ENCODE peak calls at places on chromosomes 4 and X, in five cellular contexts. H is cardiac muscle cell, M is mesendoderm, B is right cardiac atrium, L is Peyer's patch. P is an unnamed sample. For H3K27me3 and H3K4me1, the result is how much of the 10 kb centered on the place peaks cover.

GRCh38 chr4:112145326-112145819 is at the start of gene FAM241A:
- DNase-seq in H (peak), M (peak), B (peak), L (peak), P (peak)

GRCh38 chr4:142940614-142941013 is 94.5 kb upstream of the INPP4B start:
- DNase-seq in H (no peak), M (no peak), B (peak), L (no peak), P (peak)

GRCh38 chrX:110125435-110125834 is 122.5 kb downstream of the TMEM164 start:
- DNase-seq in H (no peak), M (peak), B (no peak), L (no peak), P (no peak)

GRCh38 chr4:40608628-40609027 is 21.0 kb downstream of the RBM47 start:
- DNase-seq in H (peak), M (no peak), B (no peak), L (no peak), P (no peak)

GRCh38 chr4:87005690-87006461 is 71.1 kb downstream of the AFF1 start:
- DNase-seq in H (no peak), M (peak), B (no peak), L (peak), P (peak)

GRCh38 chr4:157220026-157220881 is at the start of gene GRIA2:
- DNase-seq in H (peak), M (peak), B (peak), L (no peak), P (peak)

GRCh38 chr4:64465263-64465662 is 56.0 kb upstream of the TECRL start:
- DNase-seq in H (peak), M (no peak), B (peak), L (no peak), P (no peak)

GRCh38 chr4:38013461-38014366 is 53.5 kb downstream of the PTTG2 start:
- DNase-seq in H (peak), M (no peak), B (peak), L (no peak), P (peak)

GRCh38 chr4:4914059-4914820 is 54.8 kb downstream of the MSX1 start:
- DNase-seq in H (peak), M (no peak), B (no peak), L (no peak), P (no peak)

GRCh38 chrX:138982350-138982749 is 270.8 kb upstream of the FGF13 start:
- DNase-seq in H (no peak), M (no peak), B (no peak), L (no peak), P (no peak)

GRCh38 chr4:107997001-107997788 is 7.5 kb downstream of the HADH start:
- DNase-seq in H (no peak), M (no peak), B (no peak), L (no peak), P (peak)

GRCh38 chrX:53357799-53358530 is 64.5 kb downstream of the SMC1A start:
- DNase-seq in H (peak), M (peak), B (no peak), L (no peak), P (no peak)

GRCh38 chr4:13626492-13627184 is 887 bp downstream of the BOD1L1 start:
- DNase-seq in H (no peak), M (no peak), B (no peak), L (no peak), P (no peak)

GRCh38 chrX:97200454-97200853 is 316.7 kb downstream of the RPA4 start:
- DNase-seq in H (no peak), M (peak), B (no peak), L (no peak), P (no peak)

GRCh38 chr4:138199568-138200235 is 42.4 kb downstream of the SLC7A11 start:
- DNase-seq in H (peak), M (peak), B (no peak), L (no peak), P (no peak)

GRCh38 chrX:97858592-97858991 is 974.9 kb downstream of the RPA4 start:
- DNase-seq in H (no peak), M (no peak), B (no peak), L (no peak), P (no peak)

GRCh38 chr4:100022792-100023222 is 72.7 kb upstream of the H2AZ1 start:
- DNase-seq in H (peak), M (peak), B (no peak), L (no peak), P (no peak)

GRCh38 chr4:40055379-40055872 is 1.2 kb upstream of the N4BP2 start:
- DNase-seq in H (no peak), M (no peak), B (no peak), L (no peak), P (no peak)

GRCh38 chr4:99405433-99406115 is 29.6 kb downstream of the ADH7 start:
- DNase-seq in H (peak), M (peak), B (peak), L (peak), P (peak)

GRCh38 chrX:118974908-118975671 is 672 bp downstream of the LONRF3 start:
- DNase-seq in H (peak), M (peak), B (peak), L (peak), P (peak)

GRCh38 chr4:46945062-46945461 is 36.0 kb upstream of the COX7B2 start:
- DNase-seq in H (no peak), M (no peak), B (no peak), L (no peak), P (no peak)

DNA sequence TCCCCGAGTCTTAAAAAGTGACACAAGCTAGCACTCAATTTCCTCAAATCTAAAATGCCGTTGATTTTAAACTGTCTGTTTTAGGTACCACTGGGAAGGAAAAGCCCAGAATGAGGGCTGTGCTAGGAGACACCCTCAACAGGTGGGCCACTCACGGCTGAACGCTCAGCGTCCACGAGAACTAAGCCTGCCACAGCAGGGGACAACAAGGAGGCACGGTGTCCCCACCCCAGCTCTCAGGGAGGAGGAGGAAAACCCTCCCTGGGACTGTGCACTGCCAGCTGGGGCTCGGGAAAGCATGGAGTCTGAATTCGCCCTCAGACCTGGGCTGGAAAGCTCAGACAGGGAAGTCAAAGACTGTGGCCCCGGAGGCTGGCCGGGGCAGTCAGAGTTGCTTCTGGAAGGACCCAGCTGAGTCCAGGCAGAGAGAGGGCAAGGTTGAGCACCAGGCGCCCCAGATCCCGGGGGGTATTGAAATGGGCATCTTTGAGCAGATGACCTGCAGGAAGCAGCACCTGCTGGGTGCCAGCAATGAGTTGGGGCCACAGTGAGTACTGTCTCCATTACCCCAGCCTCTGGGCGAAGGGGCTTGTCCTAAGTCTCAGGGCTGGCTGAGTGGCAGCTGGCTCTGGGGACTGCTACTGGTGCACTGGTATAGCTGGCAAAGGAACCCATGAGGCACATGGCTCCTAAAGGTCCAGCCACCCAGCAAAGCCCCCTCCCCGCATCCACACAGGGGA is 769 bp upstream of the CPZ start:
- DNase-seq in H (no peak), M (no peak), B (peak), L (no peak), P (no peak)
- H3K27me3 ChIP-seq in H (under half), M (under half), B (under half), L (under half), P (under half)

DNA sequence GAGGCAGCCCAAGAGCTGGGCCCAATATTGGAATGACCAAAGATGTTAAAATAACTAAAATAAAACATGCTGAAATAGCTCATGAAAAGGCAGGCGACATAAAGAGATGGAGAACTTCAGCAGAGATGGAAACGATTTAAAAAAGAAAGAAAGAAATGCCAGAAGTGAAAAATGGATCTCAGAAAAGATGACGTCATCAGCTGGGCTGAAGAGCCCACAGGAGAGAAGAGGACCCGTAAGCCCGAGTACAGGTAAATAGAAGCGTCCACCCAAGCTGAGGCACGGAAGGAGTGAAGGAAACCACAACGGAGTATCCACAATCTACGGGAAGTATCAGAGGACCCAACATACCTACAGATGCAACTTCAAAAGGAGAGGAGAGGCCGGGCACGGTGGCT is 112.8 kb downstream of the AFAP1 start:
- DNase-seq in H (no peak), M (no peak), B (no peak), L (no peak), P (no peak)
- H3K4me1 ChIP-seq in H (under half), M (under half), B (under half), L (under half), P (under half)

GRCh38 chr4:82423245-82424054 is 6.8 kb downstream of the HNRNPDL start:
- DNase-seq in H (no peak), M (no peak), B (no peak), L (no peak), P (no peak)

GRCh38 chr4:82422616-82423015 is 7.6 kb downstream of the HNRNPDL start:
- DNase-seq in H (no peak), M (no peak), B (no peak), L (no peak), P (no peak)

GRCh38 chr4:82421796-82422560 is 8.3 kb downstream of the HNRNPDL start:
- DNase-seq in H (no peak), M (no peak), B (no peak), L (no peak), P (no peak)

GRCh38 chr4:82428526-82428968 is 1.7 kb downstream of the HNRNPDL start:
- DNase-seq in H (no peak), M (no peak), B (no peak), L (no peak), P (no peak)

DNA sequence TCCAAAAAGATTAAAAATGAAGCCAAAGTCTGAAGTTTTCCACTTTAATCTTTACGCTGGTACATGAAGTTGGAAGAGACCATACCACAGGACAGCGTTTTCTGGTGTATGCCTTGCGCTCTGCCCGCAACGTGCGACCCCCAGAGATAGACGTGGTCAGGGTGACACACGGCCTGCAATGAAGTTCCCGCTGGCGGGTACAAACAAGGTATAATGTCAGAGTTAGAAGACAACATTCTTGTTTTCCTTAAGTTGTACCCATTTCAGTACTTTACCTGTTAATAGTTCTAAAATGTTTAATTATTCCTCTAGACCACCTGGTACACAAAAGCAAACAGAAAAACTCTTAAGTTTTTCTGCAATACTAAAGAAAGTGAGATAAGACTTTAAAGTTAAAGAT is 4.8 kb downstream of the HNRNPDL start:
- DNase-seq in H (no peak), M (no peak), B (no peak), L (no peak), P (no peak)
- H3K27me3 ChIP-seq in H (under half), M (under half), B (under half), L (under half), P (under half)

DNA sequence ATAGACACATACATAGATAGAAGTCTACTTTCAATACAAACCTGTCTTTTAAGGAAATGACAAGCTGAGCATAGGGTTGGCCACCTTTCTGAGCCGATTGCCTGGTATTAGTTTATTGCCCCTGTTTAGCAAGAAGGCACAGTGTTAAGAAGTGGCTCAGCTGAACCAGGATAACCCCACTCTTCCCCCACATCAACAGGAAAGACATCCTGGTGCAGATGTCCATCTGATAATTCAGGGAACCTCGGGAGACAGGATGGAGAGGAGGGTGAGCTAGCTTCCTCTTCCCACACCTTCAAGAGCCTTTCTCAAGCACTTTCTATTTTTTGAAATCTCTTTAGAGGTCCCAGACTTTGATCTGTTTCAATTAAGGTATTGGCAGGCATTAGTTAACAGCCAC is 52.3 kb downstream of the PKD2 start:
- DNase-seq in H (no peak), M (no peak), B (no peak), L (no peak), P (no peak)
- H3K4me1 ChIP-seq in H (under half), M (under half), B (under half), L (under half), P (under half)

GRCh38 chrX:34629572-34629971 is 27.5 kb downstream of the TMEM47 start:
- DNase-seq in H (peak), M (no peak), B (no peak), L (no peak), P (no peak)

GRCh38 chrX:34619920-34620319 is 37.2 kb downstream of the TMEM47 start:
- DNase-seq in H (no peak), M (no peak), B (no peak), L (no peak), P (no peak)

GRCh38 chrX:34624416-34624815 is 32.7 kb downstream of the TMEM47 start:
- DNase-seq in H (peak), M (no peak), B (no peak), L (no peak), P (no peak)
- H3K27me3 ChIP-seq in H (under half), M (under half), B (under half), L (under half), P (under half)

DNA sequence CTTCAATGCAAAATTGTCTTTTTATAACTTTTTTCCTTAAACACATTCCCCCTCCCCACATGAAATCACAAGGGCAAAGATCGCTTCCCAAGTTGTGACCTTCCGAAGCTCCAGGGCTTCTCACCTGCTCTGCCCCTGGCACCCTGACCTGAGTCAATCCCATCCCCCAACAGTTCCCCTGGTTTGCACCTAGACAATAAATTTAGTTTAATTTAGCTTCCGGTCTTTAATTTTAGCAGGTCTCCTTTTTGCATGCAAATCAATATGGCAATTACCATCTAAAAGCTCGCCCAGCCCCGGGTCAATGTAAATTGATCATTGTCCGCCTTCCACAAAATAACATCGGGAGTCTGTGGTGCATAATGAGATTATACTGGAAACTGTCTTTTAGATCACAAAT is 6.8 kb downstream of the BCOR start:
- DNase-seq in H (no peak), M (no peak), B (no peak), L (no peak), P (no peak)
- H3K4me1 ChIP-seq in H (half or more), M (under half), B (under half), L (half or more), P (under half)

GRCh38 chrX:112521658-112522057 is 158.1 kb downstream of the LHFPL1 start:
- DNase-seq in H (no peak), M (no peak), B (no peak), L (no peak), P (no peak)

DNA sequence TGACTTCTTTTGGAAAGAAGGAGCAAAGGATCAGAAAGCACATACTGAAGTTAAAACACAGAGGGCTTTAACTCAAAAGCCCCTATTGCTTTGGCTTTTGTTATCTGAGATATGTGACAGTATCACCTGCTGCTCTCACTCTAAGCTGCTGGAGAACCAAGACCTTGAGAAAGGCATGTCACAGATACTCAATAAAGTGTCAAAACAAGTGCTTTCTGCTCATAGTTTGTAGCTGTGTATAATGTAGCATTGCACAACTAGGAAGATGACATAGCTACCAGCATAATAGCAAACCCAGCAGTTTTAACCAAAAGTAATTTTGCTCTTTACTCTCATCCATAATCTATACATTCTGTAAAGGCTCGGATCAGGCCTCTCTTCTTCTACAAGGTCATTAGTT is 159.6 kb downstream of the LHFPL1 start:
- DNase-seq in H (no peak), M (no peak), B (no peak), L (no peak), P (no peak)
- H3K27me3 ChIP-seq in H (under half), M (under half), B (under half), L (under half), P (under half)

P was measured in SJCRH30.